ENCODE peak calls at places on chromosomes 3 and 15, in six cellular contexts. Q is kidney epithelial cell; P is B cell; B is T-helper 9 cell; R is stimulated activated CD4-positive, alpha-beta T cell treated with anti-CD3 and anti-CD28 coated beads, Interleukin-1b, Interleukin-23, amount 100 ng/mL, for 1 hour; J is activated T-cell treated with anti-CD3 and anti-CD28 coated beads for 24 hours. S is an unnamed sample.

GRCh38 chr3:129240436-129240835 is 9.0 kb upstream of the COPG1 start:
- DNase-seq in B (no peak), Q (no peak), R (no peak), J (no peak), P (no peak), S (peak)

GRCh38 chr3:37969601-37970100 is 20.9 kb upstream of the VILL start:
- DNase-seq in P (no peak), R (no peak), J (no peak), B (no peak), Q (no peak), S (no peak)

GRCh38 chr3:74531491-74531890 is 83.0 kb downstream of the CNTN3 start:
- DNase-seq in R (no peak), P (no peak), J (no peak), Q (no peak), B (no peak), S (no peak)

GRCh38 chr15:81327526-81327925 is 3.6 kb upstream of the STARD5 start:
- DNase-seq in J (no peak), B (no peak), R (no peak), Q (no peak), P (no peak), S (no peak)

GRCh38 chr3:110624571-110624970 is 447.0 kb upstream of the NECTIN3 start:
- DNase-seq in Q (no peak), B (no peak), R (no peak), P (no peak), J (no peak), S (no peak)

GRCh38 chr3:133377396-133377795 is 22.5 kb upstream of the BFSP2 start:
- DNase-seq in B (no peak), J (no peak), Q (no peak), R (no peak), P (no peak), S (no peak)

GRCh38 chr15:65466901-65467300 is 44.2 kb upstream of the IGDCC4 start:
- DNase-seq in J (no peak), B (no peak), P (no peak), Q (no peak), R (no peak), S (peak)

GRCh38 chr15:59364238-59364637 is 8.4 kb downstream of the MYO1E start:
- DNase-seq in P (no peak), J (no peak), B (no peak), R (no peak), Q (no peak), S (no peak)

GRCh38 chr3:14862661-14863230 is 44.0 kb downstream of the FGD5 start:
- DNase-seq in R (no peak), B (no peak), J (no peak), P (no peak), Q (no peak), S (no peak)

GRCh38 chr3:14847613-14848541 is 29.1 kb downstream of the FGD5 start:
- DNase-seq in R (no peak), B (no peak), Q (no peak), J (no peak), P (peak), S (peak)

GRCh38 chr3:129824926-129825541 is 68.5 kb downstream of the TMCC1 start:
- DNase-seq in J (peak), R (no peak), Q (peak), P (peak), B (peak), S (peak)

GRCh38 chr3:134857776-134858515 is 62.9 kb downstream of the EPHB1 start:
- DNase-seq in P (no peak), R (no peak), B (no peak), Q (no peak), J (no peak), S (no peak)

GRCh38 chr15:38538328-38539007 is 26.1 kb downstream of the RASGRP1 start:
- DNase-seq in R (no peak), Q (no peak), B (no peak), J (no peak), P (no peak), S (no peak)

GRCh38 chr3:142209655-142210054 is 15.7 kb downstream of the GK5 start:
- DNase-seq in R (no peak), B (no peak), P (no peak), J (no peak), Q (no peak), S (no peak)

GRCh38 chr3:102174312-102174712 is 260.5 kb upstream of the ZPLD1 start:
- DNase-seq in J (no peak), B (no peak), P (no peak), Q (no peak), R (no peak), S (no peak)

GRCh38 chr3:150141790-150142189 is 171.1 kb upstream of the PFN2 start:
- DNase-seq in B (no peak), Q (no peak), J (no peak), P (no peak), R (no peak), S (no peak)

GRCh38 chr3:160876568-160877100 is 120.6 kb downstream of the PPM1L start:
- DNase-seq in Q (no peak), B (no peak), P (no peak), R (no peak), J (no peak), S (no peak)

GRCh38 chr3:12139111-12139511 is 19.6 kb downstream of the TIMP4 start:
- DNase-seq in B (no peak), R (no peak), J (peak), Q (no peak), P (no peak), S (peak)

GRCh38 chr15:77392762-77393470 is 27.0 kb downstream of the PEAK1 start:
- DNase-seq in B (no peak), J (no peak), R (no peak), Q (no peak), P (no peak), S (no peak)

GRCh38 chr3:89562373-89562772 is 455.0 kb downstream of the EPHA3 start:
- DNase-seq in Q (no peak), J (no peak), P (no peak), R (no peak), B (no peak), S (no peak)

GRCh38 chr3:185270262-185270955 is 16.6 kb upstream of the EHHADH start:
- DNase-seq in Q (no peak), R (no peak), P (no peak), B (no peak), J (no peak), S (no peak)

GRCh38 chr3:40267940-40268707 is 41.4 kb upstream of the EIF1B start:
- DNase-seq in Q (no peak), J (no peak), B (no peak), R (no peak), P (no peak), S (no peak)

GRCh38 chr15:95174880-95175279 is 943.5 kb downstream of the MCTP2 start:
- DNase-seq in P (no peak), B (no peak), Q (peak), R (no peak), J (no peak), S (no peak)

GRCh38 chr15:35925634-35926380 is 379.8 kb upstream of the DPH6 start:
- DNase-seq in P (no peak), B (no peak), Q (peak), R (no peak), J (no peak), S (no peak)

GRCh38 chr3:42535981-42536784 is 33.7 kb downstream of the VIPR1 start:
- DNase-seq in B (peak), P (peak), Q (no peak), J (no peak), R (no peak), S (no peak)

GRCh38 chr3:183149915-183150825 is 12.4 kb downstream of the LAMP3 start:
- DNase-seq in R (no peak), Q (no peak), B (no peak), J (no peak), P (no peak), S (peak)

S was measured in PC-9.